ENCODE peak calls at places on chromosomes 1 and 21, in seven cellular contexts. K is heart right ventricle, J is fibroblast of lung, E is neuronal stem cell, V is mesendoderm, S is left ventricle myocardium inferior, T is tibial artery. N is an unnamed sample. For H3K27me3, the result is how much of the 10 kb centered on the place peaks cover.

GRCh38 chr1:9296850-9297249 is 4.2 kb downstream of the SPSB1 start:
- DNase-seq in K (no peak), J (no peak), E (no peak), V (no peak), S (no peak), T (peak), N (peak)

GRCh38 chr1:104932949-104933679 is 1183.4 kb downstream of the AMY1C start:
- DNase-seq in K (no peak), J (no peak), E (no peak), V (no peak), S (no peak), T (no peak), N (no peak)

GRCh38 chr21:44065428-44065827 is 41.8 kb upstream of the PWP2 start:
- DNase-seq in K (no peak), J (peak), E (no peak), V (no peak), S (no peak), T (no peak), N (no peak)

GRCh38 chr1:62386351-62387121 is 50.3 kb upstream of the USP1 start:
- DNase-seq in K (no peak), J (peak), E (no peak), V (no peak), S (no peak), T (no peak), N (no peak)

GRCh38 chr1:183840140-183840539 is 35.2 kb downstream of the RGL1 start:
- DNase-seq in K (no peak), J (peak), E (no peak), V (no peak), S (no peak), T (no peak), N (no peak)

GRCh38 chr1:55064861-55065263 is 25.5 kb downstream of the PCSK9 start:
- DNase-seq in K (peak), J (peak), E (no peak), V (no peak), S (peak), T (no peak), N (no peak)

GRCh38 chr1:65079941-65080340 is 68.1 kb upstream of the AK4 start:
- DNase-seq in K (no peak), J (peak), E (no peak), V (no peak), S (no peak), T (no peak), N (no peak)

GRCh38 chr1:157505481-157506272 is 46.6 kb downstream of the FCRL5 start:
- DNase-seq in K (no peak), J (peak), E (peak), V (peak), S (no peak), T (no peak), N (no peak)

GRCh38 chr1:12413664-12414410 is 184.0 kb downstream of the VPS13D start:
- DNase-seq in K (no peak), J (no peak), E (no peak), V (no peak), S (no peak), T (no peak), N (no peak)

GRCh38 chr21:38761531-38761930 is 44.2 kb upstream of the ETS2 start:
- DNase-seq in K (no peak), J (no peak), E (no peak), V (no peak), S (no peak), T (no peak), N (no peak)

GRCh38 chr1:65791860-65792670 is 630 bp upstream of the PDE4B start:
- DNase-seq in K (peak), J (peak), E (peak), V (peak), S (peak), T (no peak), N (peak)

GRCh38 chr1:65209005-65209885 is 61.2 kb downstream of the AK4 start:
- DNase-seq in K (no peak), J (peak), E (no peak), V (peak), S (no peak), T (no peak), N (no peak)

GRCh38 chr1:50462964-50463363 is 39.7 kb upstream of the DMRTA2 start:
- DNase-seq in K (no peak), J (no peak), E (no peak), V (no peak), S (no peak), T (no peak), N (no peak)

GRCh38 chr1:211643324-211644212 is 31.9 kb downstream of the NEK2 start:
- DNase-seq in K (no peak), J (no peak), E (no peak), V (peak), S (no peak), T (peak), N (no peak)

GRCh38 chr1:1358433-1359201 is at the start of gene MXRA8:
- DNase-seq in K (peak), J (peak), E (no peak), V (peak), S (peak), T (peak), N (peak)

GRCh38 chr21:35086357-35086756 is 37.3 kb upstream of the RUNX1 start:
- DNase-seq in K (no peak), J (peak), E (no peak), V (peak), S (no peak), T (no peak), N (no peak)

GRCh38 chr1:59243544-59243943 is 53.4 kb upstream of the FGGY start:
- DNase-seq in K (no peak), J (no peak), E (no peak), V (no peak), S (no peak), T (no peak), N (no peak)

GRCh38 chr1:113086551-113086950 is 13.6 kb downstream of the LRIG2 start:
- DNase-seq in K (no peak), J (no peak), E (no peak), V (no peak), S (no peak), T (no peak), N (no peak)

GRCh38 chr1:2592672-2593071 is 6.1 kb downstream of the PRXL2B start:
- DNase-seq in K (peak), J (no peak), E (no peak), V (no peak), S (no peak), T (no peak), N (no peak)

GRCh38 chr1:115246526-115246925 is 91.5 kb downstream of the NGF start:
- DNase-seq in K (no peak), J (no peak), E (no peak), V (no peak), S (no peak), T (no peak), N (no peak)

GRCh38 chr1:100543640-100544039 is 5.7 kb downstream of the GPR88 start:
- DNase-seq in K (no peak), J (no peak), E (no peak), V (peak), S (no peak), T (no peak), N (peak)

GRCh38 chr1:63189677-63190076 is 132.7 kb upstream of the FOXD3 start:
- DNase-seq in K (no peak), J (no peak), E (no peak), V (peak), S (no peak), T (no peak), N (no peak)

GRCh38 chr1:166925791-166926483 is 49.4 kb downstream of the ILDR2 start:
- DNase-seq in K (no peak), J (no peak), E (peak), V (peak), S (no peak), T (no peak), N (no peak)

GRCh38 chr1:70719164-70719563 is 308.1 kb downstream of the CTH start:
- DNase-seq in K (no peak), J (no peak), E (no peak), V (no peak), S (no peak), T (no peak), N (no peak)

GRCh38 chr1:30749691-30750583 is 7.6 kb downstream of the LAPTM5 start:
- DNase-seq in K (no peak), J (no peak), E (no peak), V (no peak), S (no peak), T (no peak), N (no peak)

GRCh38 chr1:229068266-229069043 is 202.5 kb upstream of the RAB4A start:
- DNase-seq in K (no peak), J (peak), E (no peak), V (no peak), S (no peak), T (peak), N (no peak)

GRCh38 chr1:241924080-241924808 is 33.3 kb upstream of the BECN2 start:
- DNase-seq in K (no peak), J (no peak), E (no peak), V (no peak), S (no peak), T (no peak), N (no peak)

DNA sequence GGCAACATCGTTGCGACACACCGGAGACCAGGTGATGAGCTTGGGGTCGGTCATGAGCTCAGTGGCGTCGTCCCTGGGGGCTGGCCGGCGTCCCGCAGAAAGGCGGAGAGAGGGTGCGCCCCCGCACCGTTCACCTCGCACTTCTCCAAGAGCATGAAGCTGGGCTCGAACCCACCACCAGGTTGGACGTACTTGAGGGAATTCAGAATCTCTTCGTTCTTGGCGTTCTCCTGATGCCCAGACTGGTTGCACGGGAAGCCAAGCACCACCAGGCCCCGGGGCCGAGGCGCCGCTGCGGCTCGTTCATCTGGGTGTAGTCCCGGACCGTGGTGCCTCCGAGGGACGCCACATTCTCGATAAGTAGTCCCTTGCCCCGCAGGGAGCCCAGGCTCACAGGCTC is 176.6 kb upstream of the ADAMTS5 start:
- DNase-seq in K (no peak), J (no peak), E (no peak), V (no peak), S (no peak), T (no peak), N (no peak)
- H3K27ac ChIP-seq in K (no peak), J (no peak), E (no peak), V (no peak), S (no peak), T (no peak), N (no peak)

DNA sequence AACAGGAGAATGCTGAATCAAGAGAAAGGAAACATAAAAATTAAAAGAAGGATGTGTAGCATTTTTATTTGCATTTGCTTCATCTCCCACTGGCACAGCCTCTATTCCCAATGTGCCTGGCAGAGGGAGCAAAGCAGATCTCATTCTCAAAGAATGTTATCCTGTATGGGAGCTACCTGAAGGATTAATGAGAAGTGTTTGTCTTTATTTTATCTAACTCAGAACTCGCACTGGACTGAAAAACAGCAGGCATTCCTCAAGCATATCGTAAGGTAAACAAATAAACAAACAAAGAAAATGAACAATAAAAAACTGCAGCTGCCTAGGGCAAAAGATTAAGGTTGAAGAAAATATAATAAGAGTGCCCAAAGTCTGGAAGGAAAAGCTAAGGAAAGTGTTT is 12.7 kb upstream of the COL11A1 start:
- DNase-seq in K (no peak), J (no peak), E (no peak), V (no peak), S (no peak), T (no peak), N (no peak)
- H3K4me3 ChIP-seq in K (no peak), J (no peak), E (no peak), V (no peak), S (no peak), T (no peak), N (no peak)

DNA sequence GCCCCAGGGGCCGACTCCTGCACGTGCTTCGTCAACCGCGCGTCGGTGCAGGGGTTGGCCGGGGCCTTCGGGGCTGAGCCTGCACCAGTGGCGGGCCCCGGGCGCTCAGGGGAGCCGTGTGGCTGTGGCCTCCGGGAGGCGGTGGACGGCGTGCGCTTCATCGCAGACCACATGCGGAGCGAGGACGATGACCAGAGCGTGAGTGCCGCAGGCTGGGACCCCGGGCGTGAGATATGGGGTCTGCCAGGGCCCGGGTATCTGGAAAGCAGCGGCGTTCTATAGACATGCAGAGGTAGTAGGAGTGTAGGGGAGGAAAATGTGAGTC is 4.3 kb downstream of the CHRNB2 start:
- DNase-seq in K (no peak), J (no peak), E (no peak), V (no peak), S (no peak), T (no peak), N (no peak)
- H3K27me3 ChIP-seq in K (under half), J (under half), E (under half), V (under half), S (under half), T (half or more), N (under half)

GRCh38 chr1:156083800-156084790 is 1.8 kb upstream of the MEX3A start:
- DNase-seq in K (no peak), J (no peak), E (no peak), V (peak), S (no peak), T (no peak), N (no peak)
- H3K27ac ChIP-seq in K (no peak), J (no peak), E (peak), V (peak), S (no peak), T (no peak), N (no peak)

DNA sequence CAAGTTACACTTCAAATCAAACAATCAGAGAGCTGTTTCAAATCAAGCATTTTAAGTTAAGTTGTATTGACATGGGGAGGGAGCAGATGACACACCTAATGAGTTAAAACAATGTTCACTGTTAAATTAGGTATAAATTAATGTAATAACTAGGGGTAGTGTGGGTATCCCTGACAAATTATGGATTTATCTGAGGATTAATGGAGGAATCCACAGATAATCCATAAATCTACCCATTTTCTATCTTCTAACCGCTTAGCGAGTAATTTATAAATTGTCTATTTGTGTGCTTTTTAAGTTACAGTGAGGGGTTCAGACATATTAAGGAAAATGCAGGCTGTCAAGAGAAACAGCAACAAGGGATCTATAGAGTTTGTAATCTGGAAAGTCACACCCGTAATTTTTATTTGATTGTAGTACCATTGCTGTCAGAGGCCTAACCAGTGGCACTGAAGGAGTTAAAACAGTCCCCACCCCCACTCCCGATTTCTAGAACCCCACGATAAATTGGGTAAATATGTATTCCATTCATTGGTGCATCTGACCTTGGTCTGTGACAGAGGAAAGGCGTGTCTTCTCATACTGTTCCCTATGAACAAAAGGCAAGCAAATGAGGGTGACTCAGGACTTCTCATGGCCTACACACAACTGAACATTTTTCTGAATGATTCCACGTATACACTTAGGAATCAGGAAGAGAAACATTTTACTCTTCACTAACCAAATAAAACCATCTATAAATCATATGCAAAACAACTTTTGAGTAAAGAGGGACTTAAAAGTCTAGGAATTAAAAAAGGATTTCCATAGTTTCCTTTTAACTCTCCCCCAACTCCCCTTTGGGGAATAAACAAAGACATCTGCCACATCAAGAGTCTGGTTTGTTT is 7.4 kb downstream of the IRF2BP2 start:
- DNase-seq in K (no peak), J (peak), E (no peak), V (no peak), S (no peak), T (no peak), N (no peak)
- H3K4me3 ChIP-seq in K (peak), J (peak), E (no peak), V (no peak), S (peak), T (peak), N (peak)

DNA sequence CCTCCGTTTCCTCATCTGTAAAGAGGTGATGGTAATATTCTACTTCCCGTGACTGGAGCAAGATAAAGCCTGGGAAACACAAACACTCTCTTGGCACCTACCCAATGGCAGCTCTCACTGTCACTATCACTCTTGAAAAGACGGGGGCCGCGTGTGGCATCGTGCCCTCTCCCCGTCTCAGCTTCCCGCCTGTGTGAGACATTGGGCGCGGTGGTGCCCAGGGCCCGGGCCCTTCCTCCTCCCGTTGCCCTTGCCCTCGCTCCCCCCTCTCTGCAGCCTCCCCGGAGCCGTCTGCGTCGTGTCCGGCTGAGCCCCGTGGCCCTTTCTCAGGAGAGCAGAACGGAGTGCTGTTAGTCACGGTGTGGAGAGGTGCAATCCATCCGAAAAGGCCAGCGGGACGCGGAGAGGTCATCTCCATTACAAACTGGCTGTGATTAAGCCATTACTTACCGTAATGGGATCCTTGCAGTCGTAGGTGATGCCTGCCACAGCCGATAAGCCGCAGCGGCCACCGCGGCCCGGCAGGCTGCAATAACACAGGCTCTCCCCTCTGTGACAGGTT is 156.4 kb upstream of the ZC3H12A start:
- DNase-seq in K (no peak), J (no peak), E (no peak), V (peak), S (no peak), T (no peak), N (no peak)
- H3K27me3 ChIP-seq in K (half or more), J (under half), E (under half), V (under half), S (half or more), T (half or more), N (half or more)

GRCh38 chr1:60942291-60942690 is 140.1 kb upstream of the NFIA start:
- DNase-seq in K (no peak), J (no peak), E (no peak), V (peak), S (no peak), T (no peak), N (no peak)
- H3K27ac ChIP-seq in K (no peak), J (no peak), E (no peak), V (peak), S (no peak), T (no peak), N (no peak)

N was measured in psoas muscle.